ENCODE peak calls at places on chromosomes 13 and 19, in six cellular contexts. One of them, this sample, is unnamed. For H3K27me3, the result is how much of the 10 kb centered on the place peaks cover.

GRCh38 chr13:106132216-106132615 is 403.2 kb downstream of the EFNB2 start:
- DNase-seq in adrenal gland: no peak
- DNase-seq in CD4-positive, CD25-positive, alpha-beta regulatory T cell: no peak
- DNase-seq in adipocyte: no peak
- DNase-seq in neuronal stem cell: no peak
- DNase-seq in PC-3: no peak
- DNase-seq in this sample: no peak

GRCh38 chr13:30796833-30797601 is 61.7 kb downstream of the ALOX5AP start:
- DNase-seq in PC-3: peak
- DNase-seq in adrenal gland: no peak
- DNase-seq in adipocyte: no peak
- DNase-seq in CD4-positive, CD25-positive, alpha-beta regulatory T cell: no peak
- DNase-seq in neuronal stem cell: no peak
- DNase-seq in this sample: no peak

GRCh38 chr13:74056829-74057564 is 77.2 kb downstream of the KLF12 start:
- DNase-seq in adipocyte: peak
- DNase-seq in CD4-positive, CD25-positive, alpha-beta regulatory T cell: no peak
- DNase-seq in adrenal gland: no peak
- DNase-seq in PC-3: no peak
- DNase-seq in neuronal stem cell: no peak
- DNase-seq in this sample: no peak

GRCh38 chr13:54029720-54030119 is 1001.1 kb downstream of the OLFM4 start:
- DNase-seq in adrenal gland: no peak
- DNase-seq in PC-3: no peak
- DNase-seq in adipocyte: no peak
- DNase-seq in neuronal stem cell: no peak
- DNase-seq in CD4-positive, CD25-positive, alpha-beta regulatory T cell: no peak
- DNase-seq in this sample: no peak

GRCh38 chr13:98480915-98481510 is 95.9 kb downstream of the STK24 start:
- DNase-seq in CD4-positive, CD25-positive, alpha-beta regulatory T cell: no peak
- DNase-seq in adipocyte: peak
- DNase-seq in PC-3: no peak
- DNase-seq in adrenal gland: no peak
- DNase-seq in neuronal stem cell: no peak
- DNase-seq in this sample: no peak

GRCh38 chr13:30698023-30698422 is 37.3 kb upstream of the ALOX5AP start:
- DNase-seq in PC-3: no peak
- DNase-seq in adrenal gland: no peak
- DNase-seq in neuronal stem cell: no peak
- DNase-seq in CD4-positive, CD25-positive, alpha-beta regulatory T cell: no peak
- DNase-seq in adipocyte: no peak
- DNase-seq in this sample: no peak

GRCh38 chr13:108322206-108322824 is 52.8 kb downstream of the TNFSF13B start:
- DNase-seq in adrenal gland: no peak
- DNase-seq in neuronal stem cell: peak
- DNase-seq in PC-3: peak
- DNase-seq in adipocyte: peak
- DNase-seq in CD4-positive, CD25-positive, alpha-beta regulatory T cell: peak
- DNase-seq in this sample: peak

GRCh38 chr19:33813391-33814101 is 16.9 kb downstream of the KCTD15 start:
- DNase-seq in adipocyte: no peak
- DNase-seq in neuronal stem cell: no peak
- DNase-seq in CD4-positive, CD25-positive, alpha-beta regulatory T cell: no peak
- DNase-seq in PC-3: no peak
- DNase-seq in adrenal gland: no peak
- DNase-seq in this sample: no peak

GRCh38 chr13:40986328-40986856 is 32.7 kb downstream of the ELF1 start:
- DNase-seq in adrenal gland: no peak
- DNase-seq in neuronal stem cell: no peak
- DNase-seq in adipocyte: peak
- DNase-seq in CD4-positive, CD25-positive, alpha-beta regulatory T cell: no peak
- DNase-seq in PC-3: peak
- DNase-seq in this sample: no peak

GRCh38 chr19:54352546-54352945 is 12.2 kb downstream of the LAIR1 start:
- DNase-seq in adrenal gland: no peak
- DNase-seq in CD4-positive, CD25-positive, alpha-beta regulatory T cell: no peak
- DNase-seq in PC-3: no peak
- DNase-seq in adipocyte: no peak
- DNase-seq in neuronal stem cell: no peak
- DNase-seq in this sample: no peak

GRCh38 chr13:74778087-74778486 is 643.9 kb upstream of the KLF12 start:
- DNase-seq in CD4-positive, CD25-positive, alpha-beta regulatory T cell: no peak
- DNase-seq in adipocyte: no peak
- DNase-seq in adrenal gland: no peak
- DNase-seq in neuronal stem cell: no peak
- DNase-seq in PC-3: no peak
- DNase-seq in this sample: no peak

GRCh38 chr19:7533925-7534480 is 1.5 kb upstream of the PNPLA6 start:
- DNase-seq in PC-3: peak
- DNase-seq in adipocyte: peak
- DNase-seq in CD4-positive, CD25-positive, alpha-beta regulatory T cell: peak
- DNase-seq in adrenal gland: peak
- DNase-seq in neuronal stem cell: peak
- DNase-seq in this sample: peak

GRCh38 chr13:26324294-26324693 is 70.4 kb downstream of the CDK8 start:
- DNase-seq in adipocyte: no peak
- DNase-seq in adrenal gland: no peak
- DNase-seq in neuronal stem cell: no peak
- DNase-seq in PC-3: no peak
- DNase-seq in CD4-positive, CD25-positive, alpha-beta regulatory T cell: no peak
- DNase-seq in this sample: no peak

GRCh38 chr19:33171916-33172359 is 22.2 kb upstream of the LRP3 start:
- DNase-seq in adrenal gland: no peak
- DNase-seq in PC-3: peak
- DNase-seq in adipocyte: peak
- DNase-seq in CD4-positive, CD25-positive, alpha-beta regulatory T cell: no peak
- DNase-seq in neuronal stem cell: no peak
- DNase-seq in this sample: no peak

GRCh38 chr19:45790942-45791341 is 1.7 kb downstream of the DMWD start:
- DNase-seq in adrenal gland: no peak
- DNase-seq in PC-3: no peak
- DNase-seq in CD4-positive, CD25-positive, alpha-beta regulatory T cell: no peak
- DNase-seq in adipocyte: no peak
- DNase-seq in neuronal stem cell: no peak
- DNase-seq in this sample: peak

GRCh38 chr19:58516246-58516836 is 3.3 kb downstream of the ZBTB45 start:
- DNase-seq in adipocyte: no peak
- DNase-seq in CD4-positive, CD25-positive, alpha-beta regulatory T cell: no peak
- DNase-seq in adrenal gland: peak
- DNase-seq in PC-3: no peak
- DNase-seq in neuronal stem cell: no peak
- DNase-seq in this sample: no peak

DNA sequence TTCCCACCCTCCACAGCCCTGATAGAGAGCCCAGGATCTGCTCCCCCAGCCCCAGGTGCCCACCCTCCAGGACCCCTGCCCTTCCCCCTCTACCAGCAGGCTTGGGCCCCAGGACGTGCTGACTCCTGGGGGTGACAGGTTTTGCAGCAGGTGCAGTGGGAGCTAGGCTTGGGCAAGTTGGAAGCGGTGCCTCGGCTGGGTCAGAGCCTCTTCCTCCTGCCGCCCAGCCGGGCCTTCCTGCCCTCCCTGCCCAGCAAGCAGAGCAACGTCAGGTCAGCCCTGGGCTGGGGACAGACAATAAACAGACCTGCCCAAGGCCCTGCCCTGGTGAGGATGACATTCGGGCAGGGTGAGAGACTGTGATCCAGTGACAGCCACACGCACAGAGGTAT is 9.2 kb upstream of the NCCRP1 start:
- DNase-seq in neuronal stem cell: no peak
- DNase-seq in adrenal gland: no peak
- DNase-seq in PC-3: no peak
- DNase-seq in adipocyte: no peak
- DNase-seq in CD4-positive, CD25-positive, alpha-beta regulatory T cell: no peak
- DNase-seq in this sample: no peak
- H3K27me3 ChIP-seq in neuronal stem cell: under half
- H3K27me3 ChIP-seq in adrenal gland: under half
- H3K27me3 ChIP-seq in PC-3: under half
- H3K27me3 ChIP-seq in adipocyte: under half
- H3K27me3 ChIP-seq in CD4-positive, CD25-positive, alpha-beta regulatory T cell: under half
- H3K27me3 ChIP-seq in this sample: under half

GRCh38 chr13:94712812-94713555 is 639 bp upstream of the SOX21 start:
- DNase-seq in CD4-positive, CD25-positive, alpha-beta regulatory T cell: no peak
- DNase-seq in PC-3: peak
- DNase-seq in neuronal stem cell: no peak
- DNase-seq in adipocyte: peak
- DNase-seq in adrenal gland: no peak
- DNase-seq in this sample: no peak
- H3K27me3 ChIP-seq in CD4-positive, CD25-positive, alpha-beta regulatory T cell: under half
- H3K27me3 ChIP-seq in PC-3: under half
- H3K27me3 ChIP-seq in neuronal stem cell: under half
- H3K27me3 ChIP-seq in adipocyte: half or more
- H3K27me3 ChIP-seq in adrenal gland: half or more
- H3K27me3 ChIP-seq in this sample: under half

GRCh38 chr19:50629194-50629593 is 10.5 kb downstream of the SYT3 start:
- DNase-seq in PC-3: no peak
- DNase-seq in neuronal stem cell: no peak
- DNase-seq in adrenal gland: no peak
- DNase-seq in adipocyte: no peak
- DNase-seq in CD4-positive, CD25-positive, alpha-beta regulatory T cell: no peak
- DNase-seq in this sample: no peak
- H3K27me3 ChIP-seq in PC-3: under half
- H3K27me3 ChIP-seq in neuronal stem cell: under half
- H3K27me3 ChIP-seq in adrenal gland: under half
- H3K27me3 ChIP-seq in adipocyte: under half
- H3K27me3 ChIP-seq in CD4-positive, CD25-positive, alpha-beta regulatory T cell: under half
- H3K27me3 ChIP-seq in this sample: under half

DNA sequence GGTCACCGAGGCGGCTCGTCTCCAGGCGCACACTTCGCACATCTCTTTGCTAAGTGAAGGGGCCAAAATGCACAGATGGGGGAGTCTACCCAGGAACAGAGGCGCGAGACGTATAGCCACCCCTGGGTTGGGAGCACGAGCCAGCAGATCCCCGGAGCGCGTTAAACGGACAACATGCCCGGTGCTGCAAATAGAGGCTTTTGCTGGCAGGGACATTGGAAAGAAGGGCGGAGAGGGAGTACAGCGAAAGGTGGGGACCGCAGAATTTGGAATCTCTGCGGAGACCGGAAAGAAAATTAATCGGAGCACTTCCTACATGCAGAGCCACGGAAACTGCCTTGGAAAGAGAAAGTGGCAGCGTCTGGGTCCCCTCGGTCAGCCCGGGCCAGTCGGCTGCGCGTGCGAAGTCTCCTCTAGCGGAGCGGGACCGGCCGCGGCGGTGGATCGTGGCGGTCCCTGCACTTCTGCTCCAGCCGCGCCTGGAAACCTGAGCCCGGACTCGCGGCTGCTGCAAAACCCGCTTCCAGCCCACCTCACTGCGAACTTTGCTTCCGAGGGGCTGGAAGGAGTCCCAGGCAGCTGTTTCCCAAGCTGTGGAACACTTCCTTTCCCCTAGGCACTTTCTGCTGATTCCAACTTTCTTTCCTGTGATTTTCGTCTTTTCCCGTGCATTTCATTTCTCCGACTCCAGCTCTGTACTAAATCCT is 791 bp upstream of the PCDH9 start:
- DNase-seq in PC-3: peak
- DNase-seq in adipocyte: peak
- DNase-seq in CD4-positive, CD25-positive, alpha-beta regulatory T cell: peak
- DNase-seq in adrenal gland: peak
- DNase-seq in neuronal stem cell: peak
- DNase-seq in this sample: peak
- H3K27me3 ChIP-seq in PC-3: under half
- H3K27me3 ChIP-seq in adipocyte: under half
- H3K27me3 ChIP-seq in CD4-positive, CD25-positive, alpha-beta regulatory T cell: under half
- H3K27me3 ChIP-seq in adrenal gland: under half
- H3K27me3 ChIP-seq in neuronal stem cell: under half
- H3K27me3 ChIP-seq in this sample: under half

GRCh38 chr19:51567583-51567982 is 3.5 kb upstream of the ZNF175 start:
- DNase-seq in adrenal gland: no peak
- DNase-seq in adipocyte: no peak
- DNase-seq in CD4-positive, CD25-positive, alpha-beta regulatory T cell: no peak
- DNase-seq in PC-3: no peak
- DNase-seq in neuronal stem cell: no peak
- DNase-seq in this sample: no peak
- H3K27me3 ChIP-seq in adrenal gland: under half
- H3K27me3 ChIP-seq in adipocyte: under half
- H3K27me3 ChIP-seq in CD4-positive, CD25-positive, alpha-beta regulatory T cell: under half
- H3K27me3 ChIP-seq in PC-3: under half
- H3K27me3 ChIP-seq in neuronal stem cell: under half
- H3K27me3 ChIP-seq in this sample: under half

GRCh38 chr13:39201075-39201630 is 162.9 kb downstream of the NHLRC3 start:
- DNase-seq in adrenal gland: no peak
- DNase-seq in neuronal stem cell: no peak
- DNase-seq in adipocyte: no peak
- DNase-seq in CD4-positive, CD25-positive, alpha-beta regulatory T cell: no peak
- DNase-seq in PC-3: no peak
- DNase-seq in this sample: no peak
- H3K27me3 ChIP-seq in adrenal gland: under half
- H3K27me3 ChIP-seq in neuronal stem cell: under half
- H3K27me3 ChIP-seq in adipocyte: under half
- H3K27me3 ChIP-seq in CD4-positive, CD25-positive, alpha-beta regulatory T cell: under half
- H3K27me3 ChIP-seq in PC-3: under half
- H3K27me3 ChIP-seq in this sample: under half

GRCh38 chr19:13050274-13050673 is 52.4 kb downstream of the LYL1 start:
- DNase-seq in adipocyte: no peak
- DNase-seq in adrenal gland: no peak
- DNase-seq in PC-3: no peak
- DNase-seq in CD4-positive, CD25-positive, alpha-beta regulatory T cell: no peak
- DNase-seq in neuronal stem cell: no peak
- DNase-seq in this sample: no peak

GRCh38 chr19:13044160-13044853 is 49.0 kb downstream of the NFIX start:
- DNase-seq in adrenal gland: no peak
- DNase-seq in PC-3: peak
- DNase-seq in CD4-positive, CD25-positive, alpha-beta regulatory T cell: no peak
- DNase-seq in adipocyte: no peak
- DNase-seq in neuronal stem cell: no peak
- DNase-seq in this sample: no peak

GRCh38 chr19:13043285-13043684 is 48.0 kb downstream of the NFIX start:
- DNase-seq in neuronal stem cell: no peak
- DNase-seq in CD4-positive, CD25-positive, alpha-beta regulatory T cell: no peak
- DNase-seq in adipocyte: no peak
- DNase-seq in PC-3: no peak
- DNase-seq in adrenal gland: no peak
- DNase-seq in this sample: no peak

GRCh38 chr19:13045812-13046211 is 50.5 kb downstream of the NFIX start:
- DNase-seq in neuronal stem cell: no peak
- DNase-seq in CD4-positive, CD25-positive, alpha-beta regulatory T cell: no peak
- DNase-seq in adrenal gland: no peak
- DNase-seq in adipocyte: no peak
- DNase-seq in PC-3: no peak
- DNase-seq in this sample: no peak

GRCh38 chr19:13047374-13047773 is 52.1 kb downstream of the NFIX start:
- DNase-seq in PC-3: no peak
- DNase-seq in adrenal gland: no peak
- DNase-seq in CD4-positive, CD25-positive, alpha-beta regulatory T cell: no peak
- DNase-seq in adipocyte: no peak
- DNase-seq in neuronal stem cell: no peak
- DNase-seq in this sample: no peak
- H3K27me3 ChIP-seq in PC-3: under half
- H3K27me3 ChIP-seq in adrenal gland: under half
- H3K27me3 ChIP-seq in CD4-positive, CD25-positive, alpha-beta regulatory T cell: under half
- H3K27me3 ChIP-seq in adipocyte: under half
- H3K27me3 ChIP-seq in neuronal stem cell: half or more
- H3K27me3 ChIP-seq in this sample: under half

This sample was measured in CD4-positive, alpha-beta memory T cell.